ENCODE peak calls at places on chromosomes 12 and 14, in ten cellular contexts. K is iPS-NIHi11; I is CD4-positive, alpha-beta T cell; G is Calu3; M is activated CD4-positive, alpha-beta T cell treated with anti-CD3 and anti-CD28 coated beads, Interleukin-2, amount 10 ng/mL, durations not matched to agents 7 days and 5 days; O is GM20000; H is K562; T is COR-L47; Q is NCI-H146; W is HT1080. D is an unnamed sample.

GRCh38 chr12:51714666-51715065 is 123.6 kb downstream of the SCN8A start:
- DNase-seq in K (no peak), I (no peak), G (no peak), M (no peak), O (no peak), H (no peak), T (no peak), Q (no peak), W (peak), D (no peak)

GRCh38 chr14:50095895-50096294 is 20.5 kb downstream of the VCPKMT start:
- DNase-seq in K (no peak), I (no peak), G (no peak), M (peak), O (no peak), H (no peak), T (no peak), Q (no peak), W (no peak), D (no peak)

GRCh38 chr12:40691913-40692616 is at the start of gene CNTN1:
- DNase-seq in K (peak), I (no peak), G (no peak), M (no peak), O (peak), H (no peak), T (peak), Q (peak), W (no peak), D (peak)

GRCh38 chr14:51596473-51596870 is 55.2 kb upstream of the FRMD6 start:
- DNase-seq in K (no peak), I (no peak), G (no peak), M (no peak), O (peak), H (no peak), T (no peak), Q (no peak), W (no peak), D (no peak)

GRCh38 chr14:37931998-37932397 is 275.7 kb upstream of the SSTR1 start:
- DNase-seq in K (no peak), I (no peak), G (no peak), M (no peak), O (no peak), H (no peak), T (no peak), Q (no peak), W (no peak), D (no peak)

GRCh38 chr12:132559652-132560420 is 50.5 kb downstream of the LRCOL1 start:
- DNase-seq in K (peak), I (peak), G (peak), M (peak), O (peak), H (peak), T (peak), Q (peak), W (no peak), D (peak)

GRCh38 chr12:65540140-65540539 is 261.7 kb downstream of the MSRB3 start:
- DNase-seq in K (no peak), I (no peak), G (no peak), M (no peak), O (no peak), H (no peak), T (no peak), Q (no peak), W (no peak), D (no peak)

GRCh38 chr12:78037707-78038106 is 207.0 kb downstream of the NAV3 start:
- DNase-seq in K (no peak), I (no peak), G (no peak), M (no peak), O (no peak), H (no peak), T (no peak), Q (peak), W (no peak), D (no peak)

GRCh38 chr12:79482323-79482722 is 208.4 kb downstream of the PAWR start:
- DNase-seq in K (peak), I (no peak), G (no peak), M (no peak), O (no peak), H (no peak), T (no peak), Q (no peak), W (no peak), D (no peak)

GRCh38 chr12:78146365-78146772 is 315.7 kb downstream of the NAV3 start:
- DNase-seq in K (peak), I (no peak), G (no peak), M (no peak), O (peak), H (peak), T (peak), Q (peak), W (peak), D (no peak)

GRCh38 chr12:87756721-87757120 is 272.5 kb downstream of the C12orf50 start:
- DNase-seq in K (no peak), I (no peak), G (no peak), M (no peak), O (no peak), H (no peak), T (no peak), Q (no peak), W (no peak), D (no peak)